ENCODE peak calls at places on chromosomes 4 and X, in five cellular contexts. O is heart right ventricle, X is right lobe of liver, Q is OCI-LY7, D is HCT116. F is an unnamed sample.

GRCh38 chrX:152876931-152877840 is 20.7 kb upstream of the ZNF185 start:
- DNase-seq in D (no peak), Q (no peak), X (no peak), O (no peak), F (peak; percentile 31)

GRCh38 chr4:24394041-24394440 is 190.3 kb downstream of the DHX15 start:
- DNase-seq in D (no peak), O (no peak), X (no peak), Q (no peak), F (peak; percentile 18)

GRCh38 chr4:176635372-176636261 is 157.1 kb downstream of the VEGFC start:
- DNase-seq in O (no peak), Q (no peak), D (no peak), X (no peak), F (peak; percentile 75)

GRCh38 chrX:136899206-136899605 is 18.7 kb upstream of the RBMX start:
- DNase-seq in D (no peak), O (no peak), Q (no peak), X (no peak), F (no peak)

GRCh38 chr4:73508651-73509050 is 27.1 kb downstream of the AFM start:
- DNase-seq in O (no peak), Q (no peak), X (no peak), D (no peak), F (no peak)

GRCh38 chrX:15269120-15269519 is 763 bp downstream of the ASB9 start:
- DNase-seq in D (no peak), O (no peak), Q (no peak), X (no peak), F (peak; percentile 12)

GRCh38 chr4:161208564-161208963 is 955.2 kb downstream of the FSTL5 start:
- DNase-seq in D (no peak), Q (no peak), X (no peak), O (no peak), F (no peak)

GRCh38 chrX:149527705-149528104 is 13.1 kb upstream of the EOLA1 start:
- DNase-seq in X (no peak), D (no peak), Q (peak; percentile 43), O (no peak), F (no peak)

GRCh38 chr4:38691251-38692008 is 27.4 kb downstream of the KLF3 start:
- DNase-seq in X (no peak), O (no peak), D (no peak), Q (no peak), F (no peak)

DNA sequence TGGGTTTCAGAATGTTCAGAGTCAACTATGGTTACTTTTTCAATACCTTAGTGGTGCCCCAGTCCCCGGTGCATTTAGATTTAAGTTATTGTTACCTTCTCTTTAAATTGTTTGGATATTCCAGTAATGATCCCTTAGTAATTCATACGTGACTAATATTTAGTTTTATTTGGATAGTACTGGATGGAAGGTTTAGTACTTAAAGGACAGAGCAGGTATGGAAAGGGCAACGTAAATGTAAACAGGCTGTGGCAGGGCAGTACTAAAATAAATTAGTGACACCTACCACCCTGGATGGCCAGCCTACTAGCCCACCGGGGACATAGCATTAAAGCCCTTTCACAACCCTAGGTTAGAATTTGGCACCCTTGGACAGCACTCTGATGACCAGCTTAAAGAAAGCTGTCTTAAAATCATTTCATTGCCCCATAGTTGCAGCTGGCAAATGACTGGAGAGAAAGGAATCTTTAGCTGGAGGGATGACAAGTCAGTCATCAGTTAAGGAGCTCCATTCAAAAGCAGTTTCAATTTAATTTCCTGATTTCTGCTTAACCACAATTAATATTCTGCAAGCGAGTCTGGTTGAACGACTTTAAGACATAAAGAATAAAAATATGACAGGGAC is 16.4 kb downstream of the PLP1 start:
- DNase-seq in D (no peak), X (no peak), Q (no peak), O (no peak), F (peak; percentile 5)
- H3K27ac ChIP-seq in D (no peak overlapping the region), X (no peak overlapping the region), Q (no peak overlapping the region), O (no peak overlapping the region), F (no peak overlapping the region)

DNA sequence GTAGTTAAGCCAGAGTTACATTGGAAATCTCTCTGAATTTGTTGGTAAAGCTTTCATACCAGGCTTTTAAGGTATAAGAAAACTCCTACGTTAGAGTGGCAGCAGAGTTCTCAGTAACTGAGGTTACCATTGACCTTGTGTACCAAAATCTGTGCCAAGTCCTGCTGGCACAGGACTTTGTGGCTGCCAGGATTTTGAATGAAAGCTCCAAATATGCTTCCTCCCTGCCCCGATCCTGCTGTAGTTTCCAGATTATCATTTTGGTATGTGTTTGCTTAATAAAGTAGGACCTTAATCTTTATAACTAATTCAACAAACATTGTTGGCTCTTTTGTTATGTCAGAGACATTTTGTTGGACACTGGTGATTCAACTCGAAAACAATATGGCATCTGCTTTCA is 36.6 kb downstream of the SPARCL1 start:
- DNase-seq in X (no peak), O (no peak), D (no peak), Q (no peak), F (no peak)
- H3K27ac ChIP-seq in X (peak overlapping the region; percentile 69), O (peak overlapping the region; percentile 45), D (no peak overlapping the region), Q (no peak overlapping the region), F (no peak overlapping the region)

GRCh38 chr4:54660591-54660990 is 2.8 kb downstream of the KIT start:
- DNase-seq in D (no peak), Q (no peak), X (no peak), O (no peak), F (no peak)

GRCh38 chr4:54661156-54661555 is 3.4 kb downstream of the KIT start:
- DNase-seq in D (no peak), Q (no peak), X (no peak), O (no peak), F (peak; percentile 43)

GRCh38 chr4:54661686-54662085 is 3.9 kb downstream of the KIT start:
- DNase-seq in X (no peak), Q (no peak), D (no peak), O (no peak), F (peak; percentile 27)

GRCh38 chr4:54663181-54663580 is 5.4 kb downstream of the KIT start:
- DNase-seq in X (no peak), D (no peak), O (no peak), Q (no peak), F (no peak)

DNA sequence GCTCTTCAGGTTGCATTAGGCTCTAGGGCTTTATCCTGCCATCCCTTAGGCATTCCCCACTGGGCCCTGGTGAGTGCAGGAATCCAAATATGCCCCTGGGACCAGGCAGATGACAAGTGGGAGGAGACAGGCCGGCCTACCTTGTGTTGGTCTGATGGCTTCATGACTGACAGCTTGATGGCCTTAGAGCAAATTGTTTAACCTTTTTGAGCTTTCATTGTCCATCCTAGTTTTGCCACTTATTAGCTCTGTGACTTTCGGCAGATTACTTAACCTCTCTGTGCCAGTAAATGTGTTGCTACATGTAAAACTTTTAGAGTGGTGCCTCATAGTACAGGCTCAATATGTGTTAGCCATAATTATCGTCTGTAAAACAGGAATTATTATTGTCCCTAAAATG is 4.4 kb downstream of the KIT start:
- DNase-seq in Q (no peak), X (no peak), D (no peak), O (no peak), F (no peak)
- H3K27ac ChIP-seq in Q (no peak overlapping the region), X (no peak overlapping the region), D (no peak overlapping the region), O (no peak overlapping the region), F (no peak overlapping the region)

DNA sequence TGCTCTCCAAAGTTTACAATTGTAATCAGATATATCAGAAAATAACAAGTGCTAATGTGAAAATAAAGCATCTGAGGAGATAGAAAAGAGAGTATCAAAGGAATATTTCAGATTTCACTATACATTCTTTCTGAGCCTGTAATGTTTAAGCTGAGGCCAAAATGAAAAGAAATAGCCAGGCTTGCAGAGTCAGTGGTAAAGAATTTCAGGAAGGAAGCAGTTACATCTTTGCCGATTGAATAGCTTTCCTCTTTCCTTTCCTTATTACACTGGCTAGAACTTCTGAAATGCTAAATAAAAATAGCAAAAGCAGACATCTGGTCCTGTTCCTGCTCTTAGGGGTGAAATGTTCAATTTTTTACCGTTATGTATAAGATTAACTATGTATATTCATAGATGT is 1441.6 kb upstream of the PCDH7 start:
- DNase-seq in Q (no peak), D (no peak), O (no peak), X (no peak), F (no peak)
- H3K27ac ChIP-seq in Q (no peak overlapping the region), D (no peak overlapping the region), O (no peak overlapping the region), X (no peak overlapping the region), F (no peak overlapping the region)

GRCh38 chr4:79081973-79082372 is 142.7 kb upstream of the PAQR3 start:
- DNase-seq in Q (no peak), X (no peak), D (no peak), O (no peak), F (no peak)
- H3K27ac ChIP-seq in Q (no peak overlapping the region), X (no peak overlapping the region), D (no peak overlapping the region), O (no peak overlapping the region), F (no peak overlapping the region)

GRCh38 chr4:184408021-184408710 is 66.2 kb downstream of the IRF2 start:
- DNase-seq in D (no peak), X (no peak), O (no peak), Q (no peak), F (no peak)
- H3K27ac ChIP-seq in D (no peak overlapping the region), X (no peak overlapping the region), O (peak overlapping the region; percentile 66), Q (no peak overlapping the region), F (peak overlapping the region; percentile 57)

DNA sequence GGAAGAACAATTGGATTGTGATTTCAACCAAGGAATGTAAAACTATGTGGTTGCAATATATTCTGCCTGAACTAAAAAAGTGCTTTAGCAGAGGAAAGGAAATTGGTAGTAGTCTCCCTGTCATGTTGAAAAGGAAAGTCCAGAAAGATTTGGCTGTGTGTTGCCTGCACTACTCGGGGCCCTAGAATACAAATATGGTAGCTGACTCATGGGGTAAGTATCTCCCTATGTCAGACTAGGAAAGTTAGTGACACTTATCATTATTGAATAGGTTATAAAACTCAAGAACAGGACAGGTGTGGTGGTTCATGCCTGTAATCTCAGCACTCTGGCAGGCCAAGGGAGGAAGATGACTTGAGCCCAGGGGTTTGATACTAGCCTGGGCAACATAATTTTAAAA is 9.5 kb upstream of the EIF4E start:
- DNase-seq in Q (no peak), O (no peak), D (no peak), X (no peak), F (no peak)
- H3K27ac ChIP-seq in Q (no peak overlapping the region), O (no peak overlapping the region), D (no peak overlapping the region), X (no peak overlapping the region), F (peak overlapping the region; percentile 85)

DNA sequence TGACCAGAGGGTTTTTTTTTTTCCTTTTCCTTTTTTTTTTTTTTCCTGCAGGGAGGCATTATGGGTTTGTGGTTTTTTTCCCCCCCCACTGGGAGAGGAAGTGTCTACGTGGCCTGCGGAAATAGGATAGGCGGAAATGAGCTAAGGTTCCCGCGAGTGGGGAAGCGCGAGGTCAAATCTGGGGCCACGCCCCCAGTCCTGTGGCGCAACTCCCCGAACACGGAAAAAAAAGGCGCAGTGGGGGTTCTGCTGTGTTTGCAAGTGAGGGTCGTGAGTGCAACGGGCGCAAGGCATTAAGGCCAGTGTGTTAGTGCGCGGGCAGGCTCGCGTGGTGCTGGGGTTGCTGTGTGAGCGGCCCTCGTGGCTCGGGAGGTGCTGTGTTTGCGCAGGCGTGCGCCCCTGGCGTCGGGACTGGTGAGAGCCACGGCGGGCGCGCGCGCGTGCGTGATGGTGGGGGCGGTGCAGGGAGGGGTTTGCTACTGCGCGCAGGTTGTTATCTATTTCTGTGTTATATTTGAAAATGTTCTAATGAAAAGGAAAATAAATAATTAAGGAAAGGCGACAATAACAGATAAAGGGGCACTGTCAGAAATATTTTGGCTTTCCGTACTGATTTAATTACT is 685 bp upstream of the MORF4L2 start:
- DNase-seq in O (peak; percentile 89), X (peak; percentile 91), Q (peak; percentile 84), D (peak; percentile 45), F (peak; percentile 31)
- H3K27ac ChIP-seq in O (peak overlapping the region; percentile 99), X (peak overlapping the region; percentile 98), Q (peak overlapping the region; percentile 90), D (peak overlapping the region; percentile 94), F (peak overlapping the region; percentile 93)

DNA sequence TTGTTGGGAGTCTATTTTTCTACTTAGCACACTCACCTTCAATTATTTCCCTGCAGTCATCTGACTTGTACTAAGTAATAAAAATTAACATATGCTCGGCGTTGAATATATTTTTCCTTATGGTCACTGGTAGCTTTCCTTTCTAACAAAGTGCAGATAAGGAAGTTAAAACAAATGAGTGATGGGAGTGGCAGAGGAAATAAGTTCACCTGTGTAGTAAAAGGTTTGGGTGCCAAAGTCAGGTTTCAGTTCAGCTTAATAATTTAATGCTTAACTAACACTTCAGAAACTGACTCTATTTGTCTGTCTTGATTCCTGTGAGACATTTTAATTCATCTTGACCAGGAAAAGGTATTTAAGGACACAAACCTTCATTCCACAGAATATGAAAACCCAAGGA is 184.4 kb downstream of the PCDH7 start:
- DNase-seq in O (no peak), D (no peak), X (no peak), Q (no peak), F (no peak)
- H3K27ac ChIP-seq in O (no peak overlapping the region), D (peak overlapping the region; percentile 92), X (no peak overlapping the region), Q (no peak overlapping the region), F (no peak overlapping the region)